ENCODE peak calls at places on chromosome 19, in eight cellular contexts. One of them, this sample, is unnamed. For H3K9me3, the result is how much of the 10 kb centered on the place peaks cover.

GRCh38 chr19:3479819-3480215 is 508 bp downstream of the SMIM24 start:
- DNase-seq in neural progenitor cell: no peak
- DNase-seq in A549: no peak
- DNase-seq in esophagus squamous epithelium: no peak
- DNase-seq in adrenal gland: no peak
- DNase-seq in thoracic aorta: no peak
- DNase-seq in CD4-positive, alpha-beta memory T cell: peak
- DNase-seq in mesenchymal stem cell: peak
- DNase-seq in this sample: peak

GRCh38 chr19:49210108-49210900 is 52.7 kb downstream of the TRPM4 start:
- DNase-seq in neural progenitor cell: peak
- DNase-seq in A549: no peak
- DNase-seq in esophagus squamous epithelium: no peak
- DNase-seq in adrenal gland: peak
- DNase-seq in thoracic aorta: no peak
- DNase-seq in CD4-positive, alpha-beta memory T cell: peak
- DNase-seq in mesenchymal stem cell: peak
- DNase-seq in this sample: peak

GRCh38 chr19:14413765-14414171 is 5.4 kb downstream of the DDX39A start:
- DNase-seq in neural progenitor cell: no peak
- DNase-seq in A549: no peak
- DNase-seq in esophagus squamous epithelium: no peak
- DNase-seq in adrenal gland: no peak
- DNase-seq in thoracic aorta: no peak
- DNase-seq in CD4-positive, alpha-beta memory T cell: no peak
- DNase-seq in mesenchymal stem cell: no peak
- DNase-seq in this sample: no peak

GRCh38 chr19:54188224-54188871 is 1.0 kb downstream of the MBOAT7 start:
- DNase-seq in neural progenitor cell: peak
- DNase-seq in A549: no peak
- DNase-seq in esophagus squamous epithelium: no peak
- DNase-seq in adrenal gland: no peak
- DNase-seq in thoracic aorta: no peak
- DNase-seq in CD4-positive, alpha-beta memory T cell: peak
- DNase-seq in mesenchymal stem cell: peak
- DNase-seq in this sample: peak

GRCh38 chr19:43584484-43584883 is 8.9 kb downstream of the PINLYP start:
- DNase-seq in neural progenitor cell: no peak
- DNase-seq in A549: no peak
- DNase-seq in esophagus squamous epithelium: no peak
- DNase-seq in adrenal gland: no peak
- DNase-seq in thoracic aorta: no peak
- DNase-seq in CD4-positive, alpha-beta memory T cell: no peak
- DNase-seq in mesenchymal stem cell: no peak
- DNase-seq in this sample: no peak

GRCh38 chr19:46490774-46491173 is 4.9 kb downstream of the PNMA8B start:
- DNase-seq in neural progenitor cell: no peak
- DNase-seq in A549: no peak
- DNase-seq in esophagus squamous epithelium: no peak
- DNase-seq in adrenal gland: no peak
- DNase-seq in thoracic aorta: no peak
- DNase-seq in CD4-positive, alpha-beta memory T cell: no peak
- DNase-seq in mesenchymal stem cell: no peak
- DNase-seq in this sample: no peak

GRCh38 chr19:643736-644135 is 4.1 kb downstream of the FGF22 start:
- DNase-seq in neural progenitor cell: no peak
- DNase-seq in A549: no peak
- DNase-seq in esophagus squamous epithelium: no peak
- DNase-seq in adrenal gland: no peak
- DNase-seq in thoracic aorta: no peak
- DNase-seq in CD4-positive, alpha-beta memory T cell: no peak
- DNase-seq in mesenchymal stem cell: no peak
- DNase-seq in this sample: no peak

GRCh38 chr19:53772943-53773342 is 51.2 kb downstream of the NLRP12 start:
- DNase-seq in neural progenitor cell: peak
- DNase-seq in A549: peak
- DNase-seq in esophagus squamous epithelium: no peak
- DNase-seq in adrenal gland: peak
- DNase-seq in thoracic aorta: peak
- DNase-seq in CD4-positive, alpha-beta memory T cell: peak
- DNase-seq in mesenchymal stem cell: peak
- DNase-seq in this sample: peak

GRCh38 chr19:33239223-33239975 is 13.7 kb upstream of the SLC7A10 start:
- DNase-seq in neural progenitor cell: no peak
- DNase-seq in A549: no peak
- DNase-seq in esophagus squamous epithelium: no peak
- DNase-seq in adrenal gland: no peak
- DNase-seq in thoracic aorta: no peak
- DNase-seq in CD4-positive, alpha-beta memory T cell: no peak
- DNase-seq in mesenchymal stem cell: no peak
- DNase-seq in this sample: no peak

GRCh38 chr19:19134687-19135158 is 3.6 kb downstream of the TMEM161A start:
- DNase-seq in neural progenitor cell: peak
- DNase-seq in A549: no peak
- DNase-seq in esophagus squamous epithelium: no peak
- DNase-seq in adrenal gland: peak
- DNase-seq in thoracic aorta: no peak
- DNase-seq in CD4-positive, alpha-beta memory T cell: peak
- DNase-seq in mesenchymal stem cell: no peak
- DNase-seq in this sample: no peak

DNA sequence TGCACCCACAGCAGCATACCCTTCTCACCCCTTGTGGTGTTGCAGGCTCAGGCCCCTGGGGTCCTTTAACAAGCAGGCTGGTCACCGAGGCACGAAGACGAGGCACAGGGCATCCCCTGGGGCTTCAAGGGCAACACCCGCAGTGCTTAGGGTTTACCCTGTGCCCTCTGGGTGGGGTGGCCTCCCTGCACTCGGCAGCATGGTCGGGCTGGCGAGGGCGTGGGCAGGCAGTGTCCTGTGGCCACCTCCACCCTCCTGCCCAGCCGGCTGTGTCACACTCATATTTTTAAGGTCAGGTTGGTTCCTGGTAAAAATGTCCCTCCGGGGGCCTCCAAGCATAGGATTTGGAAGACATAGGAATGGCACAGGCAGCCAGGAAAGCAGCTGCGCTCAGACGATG is 11.4 kb upstream of the ZNF135 start:
- DNase-seq in neural progenitor cell: no peak
- DNase-seq in A549: no peak
- DNase-seq in esophagus squamous epithelium: no peak
- DNase-seq in adrenal gland: no peak
- DNase-seq in thoracic aorta: no peak
- DNase-seq in CD4-positive, alpha-beta memory T cell: no peak
- DNase-seq in mesenchymal stem cell: no peak
- DNase-seq in this sample: no peak
- H3K9me3 ChIP-seq in neural progenitor cell: under half
- H3K9me3 ChIP-seq in A549: half or more
- H3K9me3 ChIP-seq in esophagus squamous epithelium: half or more
- H3K9me3 ChIP-seq in adrenal gland: under half
- H3K9me3 ChIP-seq in thoracic aorta: under half
- H3K9me3 ChIP-seq in CD4-positive, alpha-beta memory T cell: under half
- H3K9me3 ChIP-seq in mesenchymal stem cell: under half
- H3K9me3 ChIP-seq in this sample: under half

GRCh38 chr19:11375143-11375948 is 880 bp downstream of the SWSAP1 start:
- DNase-seq in neural progenitor cell: peak
- DNase-seq in A549: no peak
- DNase-seq in esophagus squamous epithelium: no peak
- DNase-seq in adrenal gland: peak
- DNase-seq in thoracic aorta: no peak
- DNase-seq in CD4-positive, alpha-beta memory T cell: peak
- DNase-seq in mesenchymal stem cell: no peak
- DNase-seq in this sample: peak
- H3K4me3 ChIP-seq in neural progenitor cell: peak
- H3K4me3 ChIP-seq in A549: peak
- H3K4me3 ChIP-seq in esophagus squamous epithelium: peak
- H3K4me3 ChIP-seq in adrenal gland: peak
- H3K4me3 ChIP-seq in thoracic aorta: peak
- H3K4me3 ChIP-seq in CD4-positive, alpha-beta memory T cell: peak
- H3K4me3 ChIP-seq in mesenchymal stem cell: no peak
- H3K4me3 ChIP-seq in this sample: peak

GRCh38 chr19:10417598-10418280 is 2.6 kb upstream of the PDE4A start:
- DNase-seq in neural progenitor cell: peak
- DNase-seq in A549: no peak
- DNase-seq in esophagus squamous epithelium: no peak
- DNase-seq in adrenal gland: no peak
- DNase-seq in thoracic aorta: no peak
- DNase-seq in CD4-positive, alpha-beta memory T cell: no peak
- DNase-seq in mesenchymal stem cell: no peak
- DNase-seq in this sample: no peak
- H3K27ac ChIP-seq in neural progenitor cell: no peak
- H3K27ac ChIP-seq in A549: peak
- H3K27ac ChIP-seq in esophagus squamous epithelium: no peak
- H3K27ac ChIP-seq in adrenal gland: no peak
- H3K27ac ChIP-seq in thoracic aorta: no peak
- H3K27ac ChIP-seq in CD4-positive, alpha-beta memory T cell: no peak
- H3K27ac ChIP-seq in mesenchymal stem cell: no peak
- H3K27ac ChIP-seq in this sample: no peak

GRCh38 chr19:21396893-21397572 is at the start of gene ZNF493:
- DNase-seq in neural progenitor cell: peak
- DNase-seq in A549: no peak
- DNase-seq in esophagus squamous epithelium: peak
- DNase-seq in adrenal gland: peak
- DNase-seq in thoracic aorta: peak
- DNase-seq in CD4-positive, alpha-beta memory T cell: peak
- DNase-seq in mesenchymal stem cell: peak
- DNase-seq in this sample: peak
- H3K9me3 ChIP-seq in neural progenitor cell: under half
- H3K9me3 ChIP-seq in A549: under half
- H3K9me3 ChIP-seq in esophagus squamous epithelium: under half
- H3K9me3 ChIP-seq in adrenal gland: under half
- H3K9me3 ChIP-seq in thoracic aorta: under half
- H3K9me3 ChIP-seq in CD4-positive, alpha-beta memory T cell: under half
- H3K9me3 ChIP-seq in mesenchymal stem cell: under half
- H3K9me3 ChIP-seq in this sample: under half

DNA sequence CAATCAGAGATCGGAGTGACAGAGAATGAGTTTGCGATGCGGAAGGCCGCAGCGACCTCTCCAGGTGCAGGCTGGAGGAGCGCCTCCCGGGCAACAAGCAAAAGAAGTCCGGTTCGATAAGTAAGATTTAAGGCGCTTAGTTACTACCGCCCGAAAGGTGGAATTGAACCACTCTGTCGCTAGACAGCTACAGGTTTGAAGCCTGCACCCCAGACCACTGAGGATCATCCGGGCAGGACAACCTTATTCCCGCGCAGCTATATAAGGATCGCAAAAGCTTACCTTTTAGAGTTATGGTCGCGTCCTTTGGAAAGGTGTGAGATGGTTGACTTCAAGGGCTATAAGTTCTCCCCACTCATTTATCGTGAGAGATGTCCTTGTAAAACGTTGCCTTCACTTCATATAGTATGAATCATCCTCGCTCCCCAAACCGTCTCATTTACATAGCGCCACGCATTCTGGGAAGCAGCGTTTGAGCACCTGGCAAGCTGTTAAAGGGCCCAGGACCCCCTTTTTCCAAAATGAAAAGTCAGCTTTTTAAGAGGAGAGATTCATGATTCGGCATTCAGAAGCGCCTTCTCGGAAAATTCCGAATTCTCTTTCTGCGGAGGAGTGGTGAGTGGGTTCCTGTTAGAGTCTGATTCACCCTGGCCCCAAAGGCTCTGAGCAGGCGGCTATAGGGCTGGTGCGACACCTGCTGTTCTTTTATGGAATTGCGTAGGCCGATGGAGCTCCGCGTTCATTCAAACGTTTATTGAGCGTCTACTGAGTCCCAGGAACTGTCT is 10.8 kb downstream of the FOSB start:
- DNase-seq in neural progenitor cell: peak
- DNase-seq in A549: peak
- DNase-seq in esophagus squamous epithelium: peak
- DNase-seq in adrenal gland: peak
- DNase-seq in thoracic aorta: peak
- DNase-seq in CD4-positive, alpha-beta memory T cell: peak
- DNase-seq in mesenchymal stem cell: peak
- DNase-seq in this sample: peak
- H3K4me3 ChIP-seq in neural progenitor cell: peak
- H3K4me3 ChIP-seq in A549: peak
- H3K4me3 ChIP-seq in esophagus squamous epithelium: peak
- H3K4me3 ChIP-seq in adrenal gland: peak
- H3K4me3 ChIP-seq in thoracic aorta: peak
- H3K4me3 ChIP-seq in CD4-positive, alpha-beta memory T cell: peak
- H3K4me3 ChIP-seq in mesenchymal stem cell: no peak
- H3K4me3 ChIP-seq in this sample: peak

GRCh38 chr19:47719047-47719885 is 6.0 kb downstream of the EHD2 start:
- DNase-seq in neural progenitor cell: no peak
- DNase-seq in A549: peak
- DNase-seq in esophagus squamous epithelium: no peak
- DNase-seq in adrenal gland: peak
- DNase-seq in thoracic aorta: peak
- DNase-seq in CD4-positive, alpha-beta memory T cell: no peak
- DNase-seq in mesenchymal stem cell: peak
- DNase-seq in this sample: no peak
- H3K27ac ChIP-seq in neural progenitor cell: peak
- H3K27ac ChIP-seq in A549: peak
- H3K27ac ChIP-seq in esophagus squamous epithelium: peak
- H3K27ac ChIP-seq in adrenal gland: peak
- H3K27ac ChIP-seq in thoracic aorta: peak
- H3K27ac ChIP-seq in CD4-positive, alpha-beta memory T cell: no peak
- H3K27ac ChIP-seq in mesenchymal stem cell: peak
- H3K27ac ChIP-seq in this sample: no peak

GRCh38 chr19:56400485-56400884 is 3.6 kb upstream of the ZNF583 start:
- DNase-seq in neural progenitor cell: no peak
- DNase-seq in A549: no peak
- DNase-seq in esophagus squamous epithelium: no peak
- DNase-seq in adrenal gland: no peak
- DNase-seq in thoracic aorta: no peak
- DNase-seq in CD4-positive, alpha-beta memory T cell: no peak
- DNase-seq in mesenchymal stem cell: no peak
- DNase-seq in this sample: no peak
- H3K9me3 ChIP-seq in neural progenitor cell: under half
- H3K9me3 ChIP-seq in A549: half or more
- H3K9me3 ChIP-seq in esophagus squamous epithelium: half or more
- H3K9me3 ChIP-seq in adrenal gland: under half
- H3K9me3 ChIP-seq in thoracic aorta: under half
- H3K9me3 ChIP-seq in CD4-positive, alpha-beta memory T cell: under half
- H3K9me3 ChIP-seq in mesenchymal stem cell: under half
- H3K9me3 ChIP-seq in this sample: under half

GRCh38 chr19:12886943-12887747 is at the start of gene KLF1:
- DNase-seq in neural progenitor cell: no peak
- DNase-seq in A549: no peak
- DNase-seq in esophagus squamous epithelium: no peak
- DNase-seq in adrenal gland: no peak
- DNase-seq in thoracic aorta: no peak
- DNase-seq in CD4-positive, alpha-beta memory T cell: no peak
- DNase-seq in mesenchymal stem cell: no peak
- DNase-seq in this sample: no peak
- H3K4me3 ChIP-seq in neural progenitor cell: peak
- H3K4me3 ChIP-seq in A549: peak
- H3K4me3 ChIP-seq in esophagus squamous epithelium: peak
- H3K4me3 ChIP-seq in adrenal gland: no peak
- H3K4me3 ChIP-seq in thoracic aorta: peak
- H3K4me3 ChIP-seq in CD4-positive, alpha-beta memory T cell: no peak
- H3K4me3 ChIP-seq in mesenchymal stem cell: no peak
- H3K4me3 ChIP-seq in this sample: peak

DNA sequence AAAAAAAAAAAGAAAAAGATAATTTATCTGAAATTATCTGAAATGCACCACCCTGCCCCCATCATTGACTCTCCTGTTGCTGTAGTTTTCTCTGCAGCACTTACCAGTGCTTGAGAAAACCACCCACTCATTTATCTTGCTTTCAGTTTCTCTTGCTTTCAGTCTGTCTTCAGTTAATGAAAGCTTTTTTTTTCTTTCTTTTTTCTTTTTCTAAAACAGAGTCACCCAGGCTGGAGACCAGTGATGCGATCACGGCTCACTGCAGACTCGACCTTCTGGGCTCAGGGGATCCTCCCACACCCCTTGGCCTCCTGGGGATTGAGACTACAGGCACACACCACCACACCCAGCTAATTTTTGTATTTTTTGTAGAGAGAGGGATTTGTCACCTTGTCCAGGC is 4.3 kb upstream of the ACP5 start:
- DNase-seq in neural progenitor cell: no peak
- DNase-seq in A549: no peak
- DNase-seq in esophagus squamous epithelium: no peak
- DNase-seq in adrenal gland: no peak
- DNase-seq in thoracic aorta: no peak
- DNase-seq in CD4-positive, alpha-beta memory T cell: peak
- DNase-seq in mesenchymal stem cell: peak
- DNase-seq in this sample: peak
- H3K27ac ChIP-seq in neural progenitor cell: no peak
- H3K27ac ChIP-seq in A549: no peak
- H3K27ac ChIP-seq in esophagus squamous epithelium: peak
- H3K27ac ChIP-seq in adrenal gland: no peak
- H3K27ac ChIP-seq in thoracic aorta: no peak
- H3K27ac ChIP-seq in CD4-positive, alpha-beta memory T cell: peak
- H3K27ac ChIP-seq in mesenchymal stem cell: no peak
- H3K27ac ChIP-seq in this sample: peak